ENCODE peak calls at places on chromosomes 5 and 9, in seven cellular contexts. One of them, this sample, is unnamed.

GRCh38 chr5:58266402-58266801 is 193.5 kb downstream of the PLK2 start:
- DNase-seq in ovary: no peak
- DNase-seq in stomach: no peak
- DNase-seq in sigmoid colon: no peak
- DNase-seq in tibial nerve: no peak
- DNase-seq in GM12878: no peak
- DNase-seq in A549: peak
- DNase-seq in this sample: no peak

GRCh38 chr9:93650448-93650847 is 74.1 kb downstream of the PHF2 start:
- DNase-seq in sigmoid colon: peak
- DNase-seq in ovary: peak
- DNase-seq in stomach: peak
- DNase-seq in tibial nerve: no peak
- DNase-seq in A549: no peak
- DNase-seq in GM12878: no peak
- DNase-seq in this sample: peak

GRCh38 chr9:20811872-20812271 is 127.8 kb downstream of the FOCAD start:
- DNase-seq in GM12878: no peak
- DNase-seq in ovary: no peak
- DNase-seq in stomach: no peak
- DNase-seq in sigmoid colon: no peak
- DNase-seq in tibial nerve: no peak
- DNase-seq in A549: no peak
- DNase-seq in this sample: no peak

GRCh38 chr9:7570107-7570720 is 229.4 kb downstream of the DMAC1 start:
- DNase-seq in tibial nerve: peak
- DNase-seq in A549: peak
- DNase-seq in ovary: no peak
- DNase-seq in GM12878: peak
- DNase-seq in stomach: peak
- DNase-seq in sigmoid colon: no peak
- DNase-seq in this sample: no peak

GRCh38 chr5:31664566-31664965 is 25.6 kb downstream of the PDZD2 start:
- DNase-seq in ovary: no peak
- DNase-seq in tibial nerve: no peak
- DNase-seq in A549: peak
- DNase-seq in sigmoid colon: no peak
- DNase-seq in stomach: no peak
- DNase-seq in GM12878: no peak
- DNase-seq in this sample: no peak

GRCh38 chr5:107526263-107526937 is 144.3 kb downstream of the EFNA5 start:
- DNase-seq in stomach: no peak
- DNase-seq in sigmoid colon: no peak
- DNase-seq in tibial nerve: no peak
- DNase-seq in GM12878: no peak
- DNase-seq in A549: no peak
- DNase-seq in ovary: no peak
- DNase-seq in this sample: no peak

GRCh38 chr5:41154491-41154890 is 58.8 kb downstream of the C6 start:
- DNase-seq in ovary: no peak
- DNase-seq in GM12878: no peak
- DNase-seq in A549: no peak
- DNase-seq in tibial nerve: no peak
- DNase-seq in sigmoid colon: no peak
- DNase-seq in stomach: no peak
- DNase-seq in this sample: no peak

GRCh38 chr5:36369092-36369737 is 67.5 kb upstream of the RANBP3L start:
- DNase-seq in stomach: no peak
- DNase-seq in ovary: no peak
- DNase-seq in tibial nerve: no peak
- DNase-seq in A549: no peak
- DNase-seq in GM12878: no peak
- DNase-seq in sigmoid colon: no peak
- DNase-seq in this sample: no peak

GRCh38 chr9:119283118-119283794 is 86.0 kb downstream of the BRINP1 start:
- DNase-seq in ovary: no peak
- DNase-seq in A549: no peak
- DNase-seq in GM12878: no peak
- DNase-seq in tibial nerve: no peak
- DNase-seq in stomach: no peak
- DNase-seq in sigmoid colon: no peak
- DNase-seq in this sample: no peak

GRCh38 chr9:15222313-15222712 is 84.7 kb downstream of the TTC39B start:
- DNase-seq in tibial nerve: no peak
- DNase-seq in ovary: no peak
- DNase-seq in A549: no peak
- DNase-seq in sigmoid colon: no peak
- DNase-seq in GM12878: no peak
- DNase-seq in stomach: no peak
- DNase-seq in this sample: no peak

GRCh38 chr5:122736086-122736485 is 38.8 kb upstream of the SNX2 start:
- DNase-seq in tibial nerve: no peak
- DNase-seq in GM12878: no peak
- DNase-seq in A549: no peak
- DNase-seq in stomach: no peak
- DNase-seq in ovary: no peak
- DNase-seq in sigmoid colon: no peak
- DNase-seq in this sample: no peak

GRCh38 chr9:105637787-105638395 is 24.4 kb upstream of the TAL2 start:
- DNase-seq in GM12878: no peak
- DNase-seq in A549: no peak
- DNase-seq in ovary: no peak
- DNase-seq in tibial nerve: no peak
- DNase-seq in sigmoid colon: no peak
- DNase-seq in stomach: no peak
- DNase-seq in this sample: no peak

GRCh38 chr5:124199902-124200301 is 546.5 kb downstream of the ZNF608 start:
- DNase-seq in GM12878: no peak
- DNase-seq in stomach: no peak
- DNase-seq in ovary: no peak
- DNase-seq in A549: no peak
- DNase-seq in sigmoid colon: no peak
- DNase-seq in tibial nerve: no peak
- DNase-seq in this sample: no peak
- TF ChIP-seq EP300 in GM12878: no peak
- TF ChIP-seq EP300 in stomach: no peak
- TF ChIP-seq EP300 in ovary: no peak
- TF ChIP-seq EP300 in A549: no peak
- TF ChIP-seq EP300 in sigmoid colon: no peak
- TF ChIP-seq EP300 in tibial nerve: no peak
- TF ChIP-seq EP300 in this sample: no peak

GRCh38 chr5:17888155-17888554 is 253.9 kb downstream of the TAF11L14 start:
- DNase-seq in tibial nerve: no peak
- DNase-seq in ovary: no peak
- DNase-seq in stomach: no peak
- DNase-seq in GM12878: no peak
- DNase-seq in A549: no peak
- DNase-seq in sigmoid colon: no peak
- DNase-seq in this sample: no peak
- TF ChIP-seq POLR2A in tibial nerve: no peak
- TF ChIP-seq POLR2A in ovary: no peak
- TF ChIP-seq POLR2A in stomach: no peak
- TF ChIP-seq POLR2A in GM12878: no peak
- TF ChIP-seq POLR2A in A549: no peak
- TF ChIP-seq POLR2A in sigmoid colon: no peak
- TF ChIP-seq POLR2A in this sample: no peak

GRCh38 chr9:757246-757881 is 84.1 kb upstream of the DMRT1 start:
- DNase-seq in stomach: no peak
- DNase-seq in A549: no peak
- DNase-seq in sigmoid colon: no peak
- DNase-seq in GM12878: no peak
- DNase-seq in ovary: peak
- DNase-seq in tibial nerve: no peak
- DNase-seq in this sample: no peak

GRCh38 chr9:759983-760715 is 81.3 kb upstream of the DMRT1 start:
- DNase-seq in A549: no peak
- DNase-seq in ovary: no peak
- DNase-seq in sigmoid colon: peak
- DNase-seq in stomach: peak
- DNase-seq in tibial nerve: no peak
- DNase-seq in GM12878: no peak
- DNase-seq in this sample: no peak

GRCh38 chr9:761155-761792 is 80.2 kb upstream of the DMRT1 start:
- DNase-seq in tibial nerve: no peak
- DNase-seq in sigmoid colon: peak
- DNase-seq in stomach: no peak
- DNase-seq in A549: no peak
- DNase-seq in ovary: no peak
- DNase-seq in GM12878: no peak
- DNase-seq in this sample: no peak

GRCh38 chr9:758147-758546 is 83.3 kb upstream of the DMRT1 start:
- DNase-seq in tibial nerve: no peak
- DNase-seq in sigmoid colon: no peak
- DNase-seq in ovary: no peak
- DNase-seq in GM12878: no peak
- DNase-seq in A549: no peak
- DNase-seq in stomach: no peak
- DNase-seq in this sample: no peak

GRCh38 chr9:759541-759940 is 82.0 kb upstream of the DMRT1 start:
- DNase-seq in stomach: no peak
- DNase-seq in ovary: no peak
- DNase-seq in sigmoid colon: no peak
- DNase-seq in GM12878: no peak
- DNase-seq in A549: no peak
- DNase-seq in tibial nerve: no peak
- DNase-seq in this sample: no peak
- TF ChIP-seq CTCF in stomach: no peak
- TF ChIP-seq CTCF in ovary: no peak
- TF ChIP-seq CTCF in sigmoid colon: no peak
- TF ChIP-seq CTCF in GM12878: no peak
- TF ChIP-seq CTCF in A549: no peak
- TF ChIP-seq CTCF in tibial nerve: no peak
- TF ChIP-seq CTCF in this sample: no peak

DNA sequence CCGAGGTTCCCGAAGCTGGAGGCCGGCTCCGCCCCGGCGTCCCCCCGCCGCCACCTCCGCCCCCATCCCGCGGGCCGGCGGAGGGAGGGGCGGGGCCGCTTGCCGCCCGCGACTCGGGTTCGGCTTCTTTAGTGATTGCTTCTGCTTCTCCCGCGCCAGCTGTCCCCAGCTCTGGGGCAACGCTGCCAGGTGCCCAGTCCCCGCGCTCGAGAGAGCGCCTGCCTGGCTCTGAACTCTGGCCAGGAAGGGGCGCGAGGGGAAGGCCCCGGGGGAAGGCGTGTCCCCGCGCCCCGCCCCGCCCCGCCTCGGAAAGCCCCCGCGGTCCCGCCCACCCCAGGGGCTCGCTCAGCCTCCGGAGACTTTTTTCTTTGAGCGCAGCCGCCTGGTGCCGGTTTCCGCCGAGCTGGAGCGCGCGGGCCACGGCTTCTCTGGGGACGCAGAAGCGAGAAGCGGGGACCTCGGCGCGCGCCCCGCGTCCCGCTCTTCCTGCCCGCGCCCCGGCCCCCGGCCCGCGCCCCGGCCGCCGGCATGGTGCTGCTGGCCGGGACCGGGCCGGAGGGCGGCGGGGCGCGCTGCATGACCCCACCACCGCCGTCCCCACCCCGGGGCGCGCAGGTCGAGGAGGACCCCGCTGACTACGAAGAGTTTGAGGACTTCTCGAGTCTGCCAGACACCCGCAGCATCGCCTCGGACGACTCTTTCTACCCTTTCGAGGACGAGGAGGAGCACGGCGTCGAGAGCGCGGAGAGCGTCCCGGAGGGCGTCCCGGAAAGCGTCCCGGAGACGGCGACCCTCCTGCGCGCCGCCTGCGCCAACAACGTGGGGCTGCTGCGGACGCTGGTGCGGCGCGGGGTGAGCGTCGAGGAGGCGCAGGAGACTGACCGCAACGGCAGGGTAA is at the start of gene ANKRD33B:
- DNase-seq in sigmoid colon: peak
- DNase-seq in stomach: peak
- DNase-seq in A549: peak
- DNase-seq in tibial nerve: no peak
- DNase-seq in ovary: peak
- DNase-seq in GM12878: no peak
- DNase-seq in this sample: no peak
- TF ChIP-seq EP300 in sigmoid colon: no peak
- TF ChIP-seq EP300 in stomach: no peak
- TF ChIP-seq EP300 in A549: no peak
- TF ChIP-seq EP300 in tibial nerve: peak
- TF ChIP-seq EP300 in ovary: no peak
- TF ChIP-seq EP300 in GM12878: no peak
- TF ChIP-seq EP300 in this sample: no peak

GRCh38 chr5:173057062-173057924 is 1.1 kb downstream of the CREBRF start:
- DNase-seq in stomach: peak
- DNase-seq in GM12878: peak
- DNase-seq in tibial nerve: peak
- DNase-seq in A549: peak
- DNase-seq in sigmoid colon: peak
- DNase-seq in ovary: peak
- DNase-seq in this sample: peak
- TF ChIP-seq POLR2A in stomach: no peak
- TF ChIP-seq POLR2A in GM12878: peak
- TF ChIP-seq POLR2A in tibial nerve: no peak
- TF ChIP-seq POLR2A in A549: peak
- TF ChIP-seq POLR2A in sigmoid colon: no peak
- TF ChIP-seq POLR2A in ovary: no peak
- TF ChIP-seq POLR2A in this sample: no peak

GRCh38 chr5:55699041-55699688 is 13.0 kb downstream of the SLC38A9 start:
- DNase-seq in GM12878: no peak
- DNase-seq in A549: no peak
- DNase-seq in ovary: no peak
- DNase-seq in stomach: no peak
- DNase-seq in tibial nerve: no peak
- DNase-seq in sigmoid colon: no peak
- DNase-seq in this sample: no peak

GRCh38 chr5:55691265-55692105 is 20.6 kb downstream of the SLC38A9 start:
- DNase-seq in sigmoid colon: no peak
- DNase-seq in GM12878: no peak
- DNase-seq in tibial nerve: no peak
- DNase-seq in ovary: no peak
- DNase-seq in A549: peak
- DNase-seq in stomach: no peak
- DNase-seq in this sample: no peak

GRCh38 chr5:55692106-55692417 is 20.1 kb downstream of the SLC38A9 start:
- DNase-seq in sigmoid colon: no peak
- DNase-seq in ovary: no peak
- DNase-seq in GM12878: no peak
- DNase-seq in tibial nerve: no peak
- DNase-seq in stomach: no peak
- DNase-seq in A549: no peak
- DNase-seq in this sample: no peak

GRCh38 chr5:55692509-55692908 is 19.6 kb downstream of the SLC38A9 start:
- DNase-seq in ovary: no peak
- DNase-seq in tibial nerve: no peak
- DNase-seq in sigmoid colon: no peak
- DNase-seq in stomach: no peak
- DNase-seq in GM12878: no peak
- DNase-seq in A549: no peak
- DNase-seq in this sample: no peak

GRCh38 chr5:55694152-55694830 is 17.8 kb downstream of the SLC38A9 start:
- DNase-seq in tibial nerve: no peak
- DNase-seq in stomach: no peak
- DNase-seq in A549: no peak
- DNase-seq in sigmoid colon: no peak
- DNase-seq in GM12878: no peak
- DNase-seq in ovary: no peak
- DNase-seq in this sample: no peak
- TF ChIP-seq CTCF in tibial nerve: peak
- TF ChIP-seq CTCF in stomach: no peak
- TF ChIP-seq CTCF in A549: peak
- TF ChIP-seq CTCF in sigmoid colon: peak
- TF ChIP-seq CTCF in GM12878: peak
- TF ChIP-seq CTCF in ovary: no peak
- TF ChIP-seq CTCF in this sample: no peak

This sample was measured in suprapubic skin.